ENCODE peak calls at places on chromosome 11, in four cellular contexts. J is thoracic aorta, N is fibroblast of lung, D is neural progenitor cell. O is an unnamed sample.
A peak's percentile ranks its signal among the peaks of the same experiment; 100 is the strongest.

GRCh38 chr11:34633990-34634725 is 13.3 kb downstream of the EHF start:
- DNase-seq in N (peak; percentile 45), D (no peak), J (no peak), O (no peak)

GRCh38 chr11:12474871-12475270 is 97.5 kb downstream of the PARVA start:
- DNase-seq in J (no peak), N (no peak), D (no peak), O (no peak)

GRCh38 chr11:70159612-70160570 is 43.2 kb upstream of the FADD start:
- DNase-seq in D (no peak), N (peak; percentile 81), J (peak; percentile 68), O (no peak)

GRCh38 chr11:9315078-9315688 is 790 bp upstream of the TMEM41B start:
- DNase-seq in N (peak; percentile 71), D (peak; percentile 40), J (no peak), O (no peak)

GRCh38 chr11:31817621-31818493 is 6.7 kb upstream of the PAX6 start:
- DNase-seq in J (no peak), D (peak; percentile 79), N (peak; percentile 28), O (no peak)

GRCh38 chr11:75728992-75729391 is 11.4 kb downstream of the MOGAT2 start:
- DNase-seq in J (no peak), N (no peak), D (no peak), O (no peak)

GRCh38 chr11:112160452-112160851 is 3.4 kb downstream of the IL18 start:
- DNase-seq in N (no peak), D (no peak), J (no peak), O (no peak)

GRCh38 chr11:70398834-70399680 is 728 bp downstream of the CTTN start:
- DNase-seq in J (no peak), D (no peak), N (no peak), O (no peak)

GRCh38 chr11:120011836-120012235 is 126.1 kb downstream of the TRIM29 start:
- DNase-seq in J (no peak), N (no peak), D (peak; percentile 30), O (no peak)

GRCh38 chr11:62266558-62266957 is 3.4 kb upstream of the SCGB2A2 start:
- DNase-seq in J (no peak), N (peak; percentile 27), D (no peak), O (no peak)

GRCh38 chr11:3201677-3202181 is 16.9 kb downstream of the MRGPRG start:
- DNase-seq in D (no peak), J (no peak), N (no peak), O (no peak)

GRCh38 chr11:105719073-105719846 is 109.4 kb downstream of the GRIA4 start:
- DNase-seq in J (no peak), N (peak; percentile 88), D (no peak), O (no peak)

GRCh38 chr11:61959026-61959608 is 8.3 kb downstream of the FTH1 start:
- DNase-seq in N (no peak), D (no peak), J (no peak), O (no peak)

GRCh38 chr11:72220696-72221363 is 3.7 kb upstream of the INPPL1 start:
- DNase-seq in J (no peak), N (no peak), D (no peak), O (peak; percentile 53)

GRCh38 chr11:17506942-17507341 is 30.3 kb upstream of the ABCC8 start:
- DNase-seq in N (no peak), J (no peak), D (no peak), O (no peak)

GRCh38 chr11:35276396-35276795 is 137.4 kb downstream of the CD44 start:
- DNase-seq in J (no peak), D (no peak), N (peak; percentile 16), O (no peak)

GRCh38 chr11:120634706-120635105 is 123.2 kb downstream of the GRIK4 start:
- DNase-seq in D (no peak), N (no peak), J (no peak), O (no peak)

GRCh38 chr11:75968021-75968685 is 153.1 kb downstream of the UVRAG start:
- DNase-seq in N (peak; percentile 13), J (no peak), D (no peak), O (no peak)

GRCh38 chr11:17294033-17294432 is 17.5 kb downstream of the NUCB2 start:
- DNase-seq in N (no peak), D (no peak), J (no peak), O (no peak)

GRCh38 chr11:60469723-60470122 is 14.1 kb downstream of the MS4A1 start:
- DNase-seq in D (no peak), J (no peak), N (no peak), O (no peak)

DNA sequence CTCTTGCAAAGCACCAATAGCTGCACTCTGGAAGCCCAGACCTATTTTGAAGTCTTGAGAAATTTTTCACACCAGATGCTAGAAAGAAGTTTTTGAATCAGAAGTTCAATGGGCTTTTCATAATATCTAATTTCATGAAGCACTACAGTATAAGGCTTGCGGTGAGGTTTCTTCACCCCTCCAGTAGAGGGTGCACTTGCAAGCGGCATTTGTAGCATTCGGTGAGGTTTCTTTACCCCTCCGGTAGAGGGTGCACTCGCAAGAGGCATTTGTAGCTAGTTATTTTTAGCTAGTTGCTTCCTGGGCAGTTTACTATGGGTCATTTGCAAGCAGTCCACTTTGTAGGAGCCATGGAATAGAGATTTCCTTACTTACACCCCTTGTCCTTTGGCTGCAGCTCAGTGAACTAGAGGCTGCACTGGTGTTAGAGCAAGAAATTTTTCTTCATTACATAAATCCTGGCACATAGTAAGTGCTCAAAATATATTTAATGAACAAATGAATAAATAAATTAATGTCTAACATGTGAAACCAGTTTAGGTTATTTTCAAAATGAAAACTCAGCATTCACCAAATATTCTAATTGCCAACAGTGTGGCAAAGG is 7.8 kb upstream of the NOX4 start:
- DNase-seq in D (no peak), J (no peak), N (no peak), O (no peak)
- TF ChIP-seq CTCF in D (peak; percentile 46), J (no peak), N (no peak), O (peak; percentile 47)

DNA sequence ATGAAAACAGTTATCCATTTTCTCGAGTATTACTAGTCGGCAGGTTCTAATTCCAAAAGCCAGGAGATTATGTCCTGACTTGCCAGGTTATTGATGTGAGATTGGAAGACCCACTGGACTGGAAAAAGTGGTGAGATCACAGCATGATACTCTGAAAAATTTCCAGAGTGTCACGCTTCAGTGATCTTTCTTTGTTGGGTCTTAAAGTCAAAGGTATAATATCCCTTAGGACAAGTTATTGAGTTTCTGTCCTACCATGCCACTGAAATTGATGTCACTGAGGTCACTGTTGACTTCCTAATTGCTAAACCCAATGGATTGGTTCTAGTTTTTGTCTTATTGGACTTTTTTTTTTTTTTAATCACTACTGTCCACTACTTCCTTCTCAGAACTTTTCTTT is 104.5 kb upstream of the GRAMD1B start:
- DNase-seq in J (no peak), N (no peak), D (no peak), O (no peak)
- TF ChIP-seq CTCF in J (no peak), N (no peak), D (no peak), O (no peak)

GRCh38 chr11:47101452-47101851 is 75.2 kb downstream of the ARFGAP2 start:
- DNase-seq in J (no peak), D (no peak), N (no peak), O (no peak)
- TF ChIP-seq CTCF in J (no peak), D (no peak), N (no peak), O (no peak)

DNA sequence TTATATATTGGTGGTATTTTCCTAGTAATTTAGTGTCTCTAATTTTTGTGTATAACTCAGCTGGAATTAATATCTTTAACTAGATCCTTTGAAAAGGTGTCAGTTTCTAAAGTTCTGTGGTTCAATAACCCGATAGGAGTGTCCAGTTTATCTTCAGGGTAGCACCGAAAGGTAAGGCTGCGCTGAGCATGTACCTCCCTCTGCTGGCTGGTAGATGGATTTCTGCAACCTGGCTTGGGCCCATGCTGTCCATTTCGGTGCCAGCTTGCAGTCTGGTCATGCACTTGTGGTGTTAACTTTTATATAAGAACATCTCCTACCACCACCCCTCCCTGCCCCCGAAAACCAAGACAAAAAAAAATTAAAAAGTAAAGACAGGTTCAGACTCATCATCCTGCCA is 24.7 kb downstream of the EXT2 start:
- DNase-seq in J (no peak), D (peak; percentile 29), N (no peak), O (no peak)
- TF ChIP-seq CTCF in J (peak; percentile 35), D (peak; percentile 51), N (no peak), O (peak; percentile 48)

DNA sequence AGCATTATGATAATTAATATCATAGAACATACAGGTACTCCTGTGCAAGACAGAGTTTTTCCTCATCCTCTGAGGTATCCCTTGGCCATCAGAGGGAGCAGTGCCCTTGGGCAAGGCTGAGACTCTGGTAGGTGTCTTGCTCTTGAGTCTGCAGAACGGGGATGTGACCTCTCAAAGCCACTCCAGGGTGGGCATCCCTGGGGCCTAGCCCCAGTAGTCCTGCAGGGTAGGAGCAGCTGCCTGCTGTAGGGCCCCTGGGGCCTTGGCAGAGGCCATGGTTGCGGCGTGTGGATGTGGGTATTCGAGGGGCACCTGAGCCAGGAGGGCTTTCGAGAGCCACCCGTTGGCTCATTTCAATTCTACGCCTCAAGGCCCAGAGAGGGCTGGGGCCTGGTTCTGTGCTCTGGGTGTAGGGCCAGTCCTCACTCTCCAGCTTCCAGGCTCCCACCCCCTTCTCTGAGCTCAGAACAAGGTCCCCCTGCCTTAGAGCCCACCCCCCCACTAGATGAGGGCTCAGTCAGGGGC is 7.7 kb upstream of the OMP start:
- DNase-seq in J (no peak), D (no peak), N (no peak), O (no peak)
- TF ChIP-seq CTCF in J (no peak), D (no peak), N (no peak), O (no peak)

GRCh38 chr11:10625281-10625981 is 57.0 kb upstream of the LYVE1 start:
- DNase-seq in J (no peak), D (no peak), N (no peak), O (no peak)

GRCh38 chr11:10625982-10626311 is 57.5 kb upstream of the LYVE1 start:
- DNase-seq in J (no peak), D (no peak), N (no peak), O (no peak)

GRCh38 chr11:10622957-10623787 is 54.7 kb upstream of the LYVE1 start:
- DNase-seq in J (no peak), N (no peak), D (no peak), O (no peak)

GRCh38 chr11:10622108-10622507 is 53.6 kb upstream of the LYVE1 start:
- DNase-seq in J (no peak), D (no peak), N (no peak), O (no peak)

GRCh38 chr11:10623797-10624761 is 55.6 kb upstream of the LYVE1 start:
- DNase-seq in N (no peak), D (no peak), J (no peak), O (no peak)
- TF ChIP-seq CTCF in N (peak; percentile 54), D (peak; percentile 14), J (peak; percentile 39), O (peak; percentile 53)

GRCh38 chr11:64040684-64041267 is 5.0 kb downstream of the FLRT1 start:
- DNase-seq in J (no peak), N (no peak), D (peak; percentile 89), O (no peak)
- TF ChIP-seq CTCF in J (no peak), N (peak; percentile 17), D (peak; percentile 79), O (peak; percentile 72)

GRCh38 chr11:40302669-40303068 is 1156.8 kb downstream of the LRRC4C start:
- DNase-seq in N (peak; percentile 83), D (no peak), J (no peak), O (no peak)

DNA sequence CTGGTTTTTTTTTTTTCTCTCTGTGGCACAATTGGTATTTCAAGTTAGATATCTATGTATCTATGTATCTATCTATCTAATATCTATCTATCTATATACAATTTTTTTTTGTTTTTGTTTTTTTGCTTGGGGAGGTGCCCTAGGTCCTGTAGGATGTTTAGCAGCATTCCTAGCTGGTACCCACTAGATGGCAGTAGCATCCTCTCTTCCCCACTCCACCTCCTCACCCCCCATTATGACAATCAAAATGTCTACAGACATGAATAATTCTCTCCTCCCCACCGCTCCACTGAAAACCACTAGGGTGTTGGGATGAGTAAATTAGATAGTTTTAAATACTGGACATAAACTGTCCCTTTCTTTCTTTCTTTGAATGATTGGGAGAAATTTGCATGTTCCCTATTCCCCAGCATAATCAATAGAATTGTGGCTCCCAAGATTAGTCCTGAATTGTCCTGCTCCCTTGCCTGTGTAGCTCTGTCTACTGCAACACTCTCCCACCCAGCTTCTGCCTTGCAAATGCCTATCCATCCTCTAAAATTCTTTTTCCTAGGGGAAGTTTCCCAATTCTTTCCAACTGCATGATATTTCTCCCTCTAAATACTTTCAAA is 1152.4 kb downstream of the LRRC4C start:
- DNase-seq in N (peak; percentile 52), J (no peak), D (peak; percentile 65), O (no peak)
- TF ChIP-seq CTCF in N (peak; percentile 96), J (no peak), D (peak; percentile 75), O (peak; percentile 82)

O was measured in type B pancreatic cell.